ENCODE peak calls at places on chromosomes 7 and 10, in four cellular contexts. Z is neural crest cell, N is left ventricle myocardium inferior, T is H4. R is an unnamed sample.
A peak's percentile ranks its signal among the peaks of the same experiment; 100 is the strongest.

GRCh38 chr7:34991938-34992840 is 45.1 kb downstream of the DPY19L1 start:
- DNase-seq in N (no peak), Z (no peak), T (peak; percentile 81), R (no peak)

GRCh38 chr10:125409756-125410155 is 249.4 kb upstream of the CTBP2 start:
- DNase-seq in N (no peak), Z (no peak), T (no peak), R (no peak)

GRCh38 chr10:48231178-48231577 is 43.3 kb downstream of the FRMPD2 start:
- DNase-seq in T (no peak), Z (no peak), N (no peak), R (no peak)

GRCh38 chr10:73414230-73414981 is 548 bp upstream of the ANXA7 start:
- DNase-seq in N (no peak), T (no peak), Z (no peak), R (no peak)

GRCh38 chr7:34073676-34074075 is 168.3 kb downstream of the BMPER start:
- DNase-seq in T (no peak), Z (no peak), N (no peak), R (no peak)

GRCh38 chr7:69861233-69861632 is 263.0 kb downstream of the AUTS2 start:
- DNase-seq in T (no peak), Z (no peak), N (no peak), R (no peak)

GRCh38 chr7:64183126-64183742 is 23.8 kb upstream of the ZNF735 start:
- DNase-seq in N (no peak), T (no peak), Z (no peak), R (peak; percentile 25)

GRCh38 chr7:151410405-151411390 is 860 bp upstream of the WDR86 start:
- DNase-seq in N (no peak), Z (peak; percentile 36), T (no peak), R (no peak)

GRCh38 chr10:88194041-88194887 is 330.8 kb downstream of the PTEN start:
- DNase-seq in T (no peak), N (no peak), Z (no peak), R (no peak)

GRCh38 chr10:65570143-65571010 is 1355.5 kb upstream of the LRRTM3 start:
- DNase-seq in N (peak; percentile 31), T (peak; percentile 61), Z (peak; percentile 3), R (peak; percentile 73)

GRCh38 chr10:72104472-72105097 is 16.2 kb upstream of the SPOCK2 start:
- DNase-seq in N (no peak), Z (no peak), T (no peak), R (no peak)

GRCh38 chr7:157496426-157497275 is 159.8 kb downstream of the DNAJB6 start:
- DNase-seq in Z (no peak), N (no peak), T (no peak), R (no peak)

GRCh38 chr7:156107957-156108356 is 295.7 kb upstream of the SHH start:
- DNase-seq in T (no peak), N (no peak), Z (no peak), R (no peak)

GRCh38 chr10:80281784-80282505 is 7.5 kb downstream of the MAT1A start:
- DNase-seq in N (no peak), Z (no peak), T (no peak), R (no peak)

GRCh38 chr7:94643771-94644545 is 12.0 kb downstream of the SGCE start:
- DNase-seq in T (no peak), N (no peak), Z (no peak), R (no peak)

R was measured in HEK293T.